ENCODE peak calls at places on chromosome 20, in seven cellular contexts. F, M, V, Q, C, K and N are unnamed samples.

GRCh38 chr20:19832875-19833274 is 74.8 kb downstream of the RIN2 start:
- DNase-seq in C (no peak), Q (no peak), F (no peak), V (no peak), K (no peak), M (no peak), N (no peak)

GRCh38 chr20:8431538-8432434 is 299.7 kb downstream of the PLCB1 start:
- DNase-seq in Q (peak; percentile 95), K (no peak), V (no peak), C (no peak), F (no peak), M (no peak), N (peak; percentile 87)

GRCh38 chr20:20130399-20130798 is 78.1 kb downstream of the CFAP61 start:
- DNase-seq in F (no peak), K (no peak), C (no peak), Q (peak; percentile 14), M (no peak), V (no peak), N (peak; percentile 3)

GRCh38 chr20:49501917-49502316 is 19.4 kb upstream of the KCNB1 start:
- DNase-seq in F (no peak), C (no peak), M (no peak), Q (no peak), V (no peak), K (no peak), N (peak; percentile 52)

GRCh38 chr20:19742974-19743649 is 14.9 kb upstream of the RIN2 start:
- DNase-seq in C (no peak), F (no peak), V (no peak), Q (no peak), K (peak; percentile 88), M (no peak), N (no peak)

GRCh38 chr20:11891081-11891826 is 26.4 kb upstream of the BTBD3 start:
- DNase-seq in C (peak; percentile 75), M (peak; percentile 51), V (no peak), F (no peak), K (peak; percentile 23), Q (peak; percentile 73), N (peak; percentile 31)

GRCh38 chr20:33443512-33444239 is at the start of gene SNTA1:
- DNase-seq in F (peak; percentile 87), C (peak; percentile 98), K (peak; percentile 62), V (peak; percentile 81), M (peak; percentile 98), Q (peak; percentile 96), N (peak; percentile 75)

GRCh38 chr20:33773412-33774089 is 37.6 kb upstream of the CHMP4B start:
- DNase-seq in F (no peak), K (no peak), C (no peak), V (no peak), M (no peak), Q (no peak), N (no peak)

GRCh38 chr20:36101201-36101600 is 53.3 kb upstream of the EPB41L1 start:
- DNase-seq in V (no peak), F (no peak), M (peak; percentile 79), Q (peak; percentile 66), K (no peak), C (no peak), N (no peak)

GRCh38 chr20:63273180-63273579 is 567 bp downstream of the ARFGAP1 start:
- DNase-seq in Q (no peak), F (no peak), C (no peak), V (no peak), K (no peak), M (no peak), N (no peak)

GRCh38 chr20:48722002-48722731 is 105.6 kb downstream of the PREX1 start:
- DNase-seq in C (no peak), F (no peak), V (no peak), Q (no peak), K (peak; percentile 94), M (peak; percentile 38), N (peak; percentile 84)

GRCh38 chr20:2761885-2762284 is 38.5 kb downstream of the CPXM1 start:
- DNase-seq in C (no peak), K (no peak), M (no peak), V (no peak), Q (no peak), F (no peak), N (no peak)

GRCh38 chr20:36279776-36280175 is 26.4 kb upstream of the DLGAP4 start:
- DNase-seq in K (no peak), F (no peak), V (no peak), M (no peak), C (no peak), Q (no peak), N (no peak)

GRCh38 chr20:14820771-14821170 is 483.4 kb upstream of the FLRT3 start:
- DNase-seq in F (no peak), C (no peak), K (no peak), V (no peak), M (no peak), Q (peak; percentile 85), N (no peak)

GRCh38 chr20:39067526-39068216 is 105.5 kb downstream of the DHX35 start:
- DNase-seq in M (no peak), C (no peak), V (no peak), F (no peak), K (no peak), Q (no peak), N (peak; percentile 15)

GRCh38 chr20:3909952-3910366 is 20.8 kb downstream of the PANK2 start:
- DNase-seq in F (no peak), K (no peak), V (no peak), C (no peak), Q (no peak), M (no peak), N (no peak)

GRCh38 chr20:50085481-50086365 is 27.2 kb downstream of the UBE2V1 start:
- DNase-seq in F (peak; percentile 8), M (no peak), C (peak; percentile 59), Q (peak; percentile 62), K (peak; percentile 47), V (peak; percentile 18), N (peak; percentile 77)

GRCh38 chr20:51176446-51176845 is 153.5 kb upstream of the KCNG1 start:
- DNase-seq in C (no peak), M (no peak), F (no peak), V (no peak), Q (no peak), K (no peak), N (no peak)

GRCh38 chr20:3011752-3012151 is 31.7 kb upstream of the GNRH2 start:
- DNase-seq in Q (no peak), F (no peak), M (no peak), K (no peak), V (no peak), C (no peak), N (no peak)

GRCh38 chr20:5402903-5403531 is 86.3 kb upstream of the PROKR2 start:
- DNase-seq in M (no peak), F (no peak), Q (no peak), C (no peak), K (no peak), V (no peak), N (peak; percentile 24)

GRCh38 chr20:61800359-61801064 is 265.2 kb downstream of the TAF4 start:
- DNase-seq in M (no peak), V (no peak), F (no peak), K (no peak), C (peak; percentile 37), Q (no peak), N (no peak)

GRCh38 chr20:51631011-51631950 is 88.8 kb upstream of the NFATC2 start:
- DNase-seq in K (peak; percentile 54), V (no peak), Q (no peak), C (no peak), M (no peak), F (no peak), N (peak; percentile 100)

GRCh38 chr20:50130995-50131394 is 18.0 kb upstream of the UBE2V1 start:
- DNase-seq in C (no peak), M (no peak), Q (no peak), V (no peak), F (no peak), K (no peak), N (no peak)

GRCh38 chr20:15931897-15932296 is 641.4 kb downstream of the KIF16B start:
- DNase-seq in V (no peak), C (no peak), F (no peak), Q (no peak), M (no peak), K (no peak), N (no peak)

GRCh38 chr20:23407770-23408467 is 13.4 kb downstream of the NAPB start:
- DNase-seq in V (no peak), K (no peak), F (no peak), C (no peak), Q (no peak), M (no peak), N (no peak)

GRCh38 chr20:48209102-48209501 is 423.8 kb upstream of the SULF2 start:
- DNase-seq in K (no peak), F (no peak), C (no peak), Q (no peak), M (no peak), V (no peak), N (no peak)

GRCh38 chr20:37468886-37469285 is 52.2 kb upstream of the NNAT start:
- DNase-seq in F (no peak), V (no peak), K (no peak), M (no peak), Q (no peak), C (no peak), N (no peak)

GRCh38 chr20:18686696-18687095 is 98.8 kb downstream of the DTD1 start:
- DNase-seq in K (no peak), C (no peak), M (no peak), V (no peak), Q (no peak), F (no peak), N (no peak)